ENCODE peak calls at places on chromosomes 13 and 19, in nine cellular contexts. A is GM23338, O is mesenchymal stem cell, E is neuronal stem cell, H is neural progenitor cell, G is GM23248, Q is A549, P is OCI-LY7, V is fibroblast of lung. C is an unnamed sample.

GRCh38 chr19:3899531-3900294 is 19.2 kb downstream of the ATCAY start:
- DNase-seq in A (no peak), O (no peak), E (no peak), H (no peak), G (no peak), Q (no peak), P (no peak), V (no peak), C (no peak)

GRCh38 chr19:30406220-30406944 is 34.2 kb downstream of the ZNF536 start:
- DNase-seq in A (peak; percentile 56), O (no peak), E (no peak), H (peak; percentile 58), G (peak; percentile 50), Q (peak; percentile 56), P (no peak), V (peak; percentile 1), C (no peak)

GRCh38 chr13:93709511-93710244 is 483.1 kb downstream of the GPC6 start:
- DNase-seq in A (no peak), O (peak; percentile 35), E (no peak), H (no peak), G (no peak), Q (no peak), P (no peak), V (no peak), C (no peak)

GRCh38 chr19:45444318-45445041 is 20.8 kb upstream of the ERCC1 start:
- DNase-seq in A (peak; percentile 95), O (peak; percentile 94), E (peak; percentile 88), H (peak; percentile 96), G (peak; percentile 94), Q (peak; percentile 92), P (peak; percentile 85), V (peak; percentile 78), C (peak; percentile 94)

GRCh38 chr19:34306213-34306661 is 51.9 kb downstream of the GARRE1 start:
- DNase-seq in A (no peak), O (no peak), E (no peak), H (no peak), G (no peak), Q (no peak), P (no peak), V (no peak), C (no peak)

GRCh38 chr13:24052547-24052981 is 108.0 kb upstream of the SPATA13 start:
- DNase-seq in A (no peak), O (peak; percentile 35), E (no peak), H (no peak), G (peak; percentile 44), Q (no peak), P (no peak), V (peak; percentile 64), C (no peak)

GRCh38 chr13:102597029-102598015 is 536 bp downstream of the TPP2 start:
- DNase-seq in A (peak; percentile 31), O (peak; percentile 59), E (peak; percentile 9), H (peak; percentile 42), G (peak; percentile 52), Q (peak; percentile 1), P (peak; percentile 18), V (peak; percentile 37), C (no peak)

GRCh38 chr19:13070425-13071140 is 32.1 kb downstream of the LYL1 start:
- DNase-seq in A (no peak), O (no peak), E (no peak), H (no peak), G (no peak), Q (no peak), P (no peak), V (no peak), C (no peak)

GRCh38 chr13:97977376-97977705 is 23.9 kb downstream of the IPO5 start:
- DNase-seq in A (no peak), O (peak; percentile 40), E (no peak), H (no peak), G (no peak), Q (no peak), P (no peak), V (peak; percentile 28), C (no peak)

GRCh38 chr19:4582980-4583842 is 23.7 kb upstream of the SEMA6B start:
- DNase-seq in A (no peak), O (no peak), E (no peak), H (no peak), G (no peak), Q (no peak), P (no peak), V (no peak), C (no peak)

GRCh38 chr13:89455741-89456140 is 1784.6 kb downstream of the SLITRK5 start:
- DNase-seq in A (no peak), O (no peak), E (no peak), H (no peak), G (no peak), Q (no peak), P (no peak), V (no peak), C (peak; percentile 32)

GRCh38 chr13:86870388-86870966 is 800.7 kb upstream of the SLITRK5 start:
- DNase-seq in A (peak; percentile 32), O (peak; percentile 27), E (no peak), H (peak; percentile 11), G (peak; percentile 64), Q (peak; percentile 1), P (peak; percentile 37), V (peak; percentile 49), C (no peak)

GRCh38 chr13:109918179-109918651 is 131.8 kb upstream of the IRS2 start:
- DNase-seq in A (no peak), O (peak; percentile 14), E (no peak), H (peak; percentile 30), G (peak; percentile 53), Q (no peak), P (no peak), V (no peak), C (no peak)

GRCh38 chr13:23963947-23964346 is 66.6 kb upstream of the C1QTNF9B start:
- DNase-seq in A (no peak), O (peak; percentile 38), E (no peak), H (no peak), G (peak; percentile 52), Q (no peak), P (no peak), V (peak; percentile 42), C (no peak)

GRCh38 chr19:28469544-28469943 is 743.4 kb downstream of the UQCRFS1 start:
- DNase-seq in A (no peak), O (no peak), E (no peak), H (no peak), G (no peak), Q (no peak), P (no peak), V (no peak), C (no peak)
- H3K4me2 ChIP-seq in A (no peak overlapping the region), O (no peak overlapping the region), E (no peak overlapping the region), H (no peak overlapping the region), G (peak overlapping the region; percentile 69), Q (no peak overlapping the region), P (no peak overlapping the region), V (no peak overlapping the region), C (no peak overlapping the region)

DNA sequence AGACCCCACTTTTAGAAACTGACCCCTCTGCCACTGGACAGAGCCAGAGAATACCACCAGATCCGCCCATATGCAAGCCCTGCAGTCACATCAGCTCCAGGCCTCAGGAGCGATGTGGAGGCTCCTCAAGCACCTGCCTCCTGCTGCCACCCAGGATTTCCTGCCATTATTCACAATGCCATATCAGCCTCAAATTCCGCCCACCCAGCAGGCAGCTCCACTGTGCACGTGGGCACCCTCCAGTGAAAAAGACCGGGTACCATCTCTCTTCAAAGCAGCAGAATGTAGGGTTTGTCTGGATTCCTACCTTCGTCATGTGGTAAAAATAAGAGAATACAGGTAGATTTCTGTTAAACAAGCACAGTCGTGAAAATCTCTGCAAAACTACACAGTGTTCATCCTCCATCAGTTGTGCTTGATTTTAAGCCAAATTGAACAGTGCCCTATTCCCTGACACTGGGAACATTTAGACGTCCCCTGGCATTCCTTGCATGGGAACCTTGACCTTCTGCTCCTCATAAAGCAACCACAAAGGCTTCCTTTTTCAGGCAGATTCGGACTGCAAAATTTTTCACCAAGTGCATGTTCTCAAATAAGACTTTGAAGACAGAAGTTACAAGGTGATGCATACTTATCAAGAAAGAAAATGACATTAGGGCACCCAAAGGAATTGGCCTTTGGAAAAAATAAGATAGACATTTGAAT is 56.4 kb downstream of the FAM124A start:
- DNase-seq in A (no peak), O (no peak), E (no peak), H (no peak), G (no peak), Q (no peak), P (no peak), V (no peak), C (no peak)
- H3K4me1 ChIP-seq in A (peaks cover 33% of the 10 kb centered on the region), O (peaks cover 3% of the 10 kb centered on the region), E (no peaks in the 10 kb centered on the region), H (peaks cover 10% of the 10 kb centered on the region), G (no peaks in the 10 kb centered on the region), Q (no peaks in the 10 kb centered on the region), P (no peaks in the 10 kb centered on the region), V (no peaks in the 10 kb centered on the region), C (no peaks in the 10 kb centered on the region)

GRCh38 chr19:50357178-50358100 is 8.0 kb downstream of the NAPSA start:
- DNase-seq in A (peak; percentile 91), O (peak; percentile 50), E (peak; percentile 36), H (peak; percentile 76), G (peak; percentile 57), Q (peak; percentile 82), P (peak; percentile 73), V (peak; percentile 46), C (peak; percentile 82)

GRCh38 chr19:50361290-50362029 is 4.0 kb downstream of the NAPSA start:
- DNase-seq in A (peak; percentile 71), O (no peak), E (no peak), H (no peak), G (peak; percentile 27), Q (peak; percentile 66), P (peak; percentile 73), V (no peak), C (no peak)

GRCh38 chr19:50356691-50357177 is 8.7 kb downstream of the NAPSA start:
- DNase-seq in A (no peak), O (no peak), E (no peak), H (no peak), G (no peak), Q (no peak), P (no peak), V (no peak), C (no peak)

GRCh38 chr19:50359432-50359818 is 6.0 kb downstream of the NAPSA start:
- DNase-seq in A (no peak), O (no peak), E (no peak), H (no peak), G (no peak), Q (no peak), P (no peak), V (no peak), C (no peak)

GRCh38 chr19:50358483-50359431 is 6.7 kb downstream of the NAPSA start:
- DNase-seq in A (no peak), O (no peak), E (no peak), H (no peak), G (peak; percentile 17), Q (no peak), P (no peak), V (peak; percentile 51), C (peak; percentile 84)
- H3K4me2 ChIP-seq in A (no peak overlapping the region), O (no peak overlapping the region), E (no peak overlapping the region), H (no peak overlapping the region), G (no peak overlapping the region), Q (no peak overlapping the region), P (peak overlapping the region; percentile 10), V (peak overlapping the region; percentile 44), C (no peak overlapping the region)

DNA sequence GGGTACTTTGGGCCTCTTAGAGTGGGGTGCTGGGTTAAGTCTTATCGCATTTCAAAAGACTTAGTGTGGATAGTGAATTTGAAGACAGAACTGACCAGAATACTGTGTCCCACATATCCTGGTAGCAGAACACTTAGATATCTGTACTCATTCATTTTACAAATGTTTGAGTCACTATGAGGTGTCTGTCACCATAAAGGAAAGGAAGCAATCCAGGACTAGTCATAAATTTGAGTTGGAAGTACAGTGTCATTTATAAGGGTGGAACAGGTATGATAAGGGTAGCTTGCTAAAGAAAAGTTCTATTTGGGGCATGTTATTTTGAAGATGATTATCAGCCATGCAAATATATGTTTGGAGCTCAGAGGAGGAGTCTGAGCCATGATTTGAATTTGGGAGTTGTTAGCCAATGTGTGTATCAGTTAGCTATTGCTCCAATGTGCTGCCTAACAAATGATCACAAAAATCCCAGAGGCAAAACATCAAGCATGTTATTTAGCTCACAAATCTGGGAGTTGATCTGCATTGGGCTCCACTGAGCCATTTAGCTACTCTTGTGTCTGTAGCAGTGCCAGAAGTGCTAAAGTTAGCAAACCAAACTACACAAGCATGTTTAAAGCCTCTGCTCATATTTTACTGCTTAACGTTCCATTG is 20.3 kb downstream of the ZNF699 start:
- DNase-seq in A (no peak), O (no peak), E (no peak), H (no peak), G (no peak), Q (no peak), P (no peak), V (no peak), C (no peak)
- H3K4me1 ChIP-seq in A (no peaks in the 10 kb centered on the region), O (no peaks in the 10 kb centered on the region), E (no peaks in the 10 kb centered on the region), H (no peaks in the 10 kb centered on the region), G (no peaks in the 10 kb centered on the region), Q (no peaks in the 10 kb centered on the region), P (no peaks in the 10 kb centered on the region), V (no peaks in the 10 kb centered on the region), C (no peaks in the 10 kb centered on the region)

C was measured in trophoblast cell.